ENCODE peak calls at places on chromosomes 13 and 19, in five cellular contexts. E is GM12878, U is transverse colon, G is stomach, F is H1. K is an unnamed sample. For H3K4me1, the result is how much of the 10 kb centered on the place peaks cover.

GRCh38 chr13:97749174-97749573 is 204.3 kb upstream of the IPO5 start:
- DNase-seq in E (no peak), U (no peak), G (no peak), F (no peak), K (no peak)

GRCh38 chr13:46165485-46166220 is 16.3 kb downstream of the LCP1 start:
- DNase-seq in E (peak), U (no peak), G (no peak), F (no peak), K (no peak)

GRCh38 chr13:61774903-61775302 is 359.3 kb upstream of the PCDH20 start:
- DNase-seq in E (no peak), U (no peak), G (no peak), F (no peak), K (no peak)

GRCh38 chr13:24777171-24777570 is 13.2 kb downstream of the RNF17 start:
- DNase-seq in E (no peak), U (no peak), G (no peak), F (no peak), K (no peak)

GRCh38 chr13:103883698-103884097 is 817.5 kb upstream of the SLC10A2 start:
- DNase-seq in E (no peak), U (no peak), G (no peak), F (no peak), K (no peak)

GRCh38 chr19:50384685-50385535 is 763 bp downstream of the POLD1 start:
- DNase-seq in E (no peak), U (no peak), G (no peak), F (no peak), K (no peak)

GRCh38 chr13:48594080-48594815 is 59.5 kb upstream of the CYSLTR2 start:
- DNase-seq in E (no peak), U (no peak), G (no peak), F (no peak), K (no peak)

GRCh38 chr13:39876258-39876657 is 220.8 kb downstream of the COG6 start:
- DNase-seq in E (no peak), U (no peak), G (no peak), F (no peak), K (no peak)

GRCh38 chr13:23678768-23679167 is 108.6 kb downstream of the TNFRSF19 start:
- DNase-seq in E (no peak), U (no peak), G (no peak), F (no peak), K (no peak)

GRCh38 chr19:51903192-51903591 is 1.6 kb downstream of the ZNF649 start:
- DNase-seq in E (no peak), U (no peak), G (no peak), F (no peak), K (no peak)

GRCh38 chr13:40983269-40983668 is 35.8 kb downstream of the ELF1 start:
- DNase-seq in E (no peak), U (no peak), G (no peak), F (no peak), K (no peak)

GRCh38 chr13:102870677-102871415 is 25.0 kb downstream of the ERCC5 start:
- DNase-seq in E (no peak), U (peak), G (peak), F (peak), K (no peak)

GRCh38 chr19:39740395-39740794 is 2.6 kb upstream of the CLC start:
- DNase-seq in E (no peak), U (no peak), G (no peak), F (no peak), K (no peak)

GRCh38 chr13:45595968-45596367 is 19.6 kb downstream of the ERICH6B start:
- DNase-seq in E (no peak), U (no peak), G (no peak), F (no peak), K (no peak)

DNA sequence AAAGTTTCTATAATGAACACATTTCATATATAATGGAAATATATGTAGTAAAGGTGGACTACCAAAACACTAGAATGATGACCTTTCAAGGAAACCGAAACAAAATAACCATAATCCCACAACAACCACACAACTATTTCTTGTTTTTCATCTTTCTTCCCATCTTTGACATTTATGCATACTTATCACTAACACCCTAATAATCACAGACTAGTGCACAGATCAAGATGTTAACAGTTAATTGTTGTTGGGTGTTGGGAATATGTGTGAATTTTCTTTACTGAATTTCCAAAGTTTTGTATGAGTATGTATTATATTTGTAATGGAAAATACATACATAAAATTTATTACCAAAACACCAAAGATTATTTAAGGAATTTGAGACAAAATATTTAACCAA is 30.3 kb downstream of the PEG3 start:
- DNase-seq in E (no peak), U (no peak), G (no peak), F (no peak), K (no peak)
- TF ChIP-seq POLR2AphosphoS5 in E (no peak), U (no peak), G (no peak), F (no peak), K (no peak)

DNA sequence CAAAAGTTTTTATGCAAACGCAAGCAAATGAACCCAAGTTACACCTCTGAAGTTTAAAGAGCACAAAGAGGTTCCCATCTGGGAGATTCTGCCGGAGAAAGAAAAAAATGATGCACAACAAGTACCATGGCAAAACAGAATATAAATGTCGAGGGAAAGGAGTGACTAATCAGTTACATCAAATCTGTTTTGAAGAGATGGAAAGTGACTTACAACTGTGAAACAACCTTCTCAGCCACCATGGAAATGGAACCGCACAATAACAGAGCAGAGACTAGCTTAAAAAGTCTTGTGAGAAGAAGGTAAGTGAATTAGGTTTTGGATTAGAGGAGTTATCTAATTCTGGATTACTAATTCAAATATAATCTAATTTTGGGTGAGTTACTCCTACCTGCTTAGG is 2.4 kb downstream of the HSPH1 start:
- DNase-seq in E (no peak), U (no peak), G (no peak), F (no peak), K (no peak)
- H3K4me1 ChIP-seq in E (under half), U (under half), G (under half), F (under half), K (under half)

GRCh38 chr13:60111726-60112125 is 52.0 kb downstream of the DIAPH3 start:
- DNase-seq in E (no peak), U (no peak), G (no peak), F (no peak), K (no peak)
- TF ChIP-seq POLR2AphosphoS5 in E (no peak), U (no peak), G (no peak), F (no peak), K (no peak)

GRCh38 chr19:45161715-45162463 is 1.1 kb upstream of the NKPD1 start:
- DNase-seq in E (no peak), U (no peak), G (peak), F (peak), K (no peak)

GRCh38 chr19:45160870-45161714 is at the start of gene NKPD1:
- DNase-seq in E (no peak), U (peak), G (peak), F (no peak), K (peak)

GRCh38 chr19:45159204-45159970 is 1.4 kb downstream of the NKPD1 start:
- DNase-seq in E (no peak), U (no peak), G (no peak), F (no peak), K (no peak)

GRCh38 chr19:45158503-45159026 is 2.2 kb downstream of the NKPD1 start:
- DNase-seq in E (no peak), U (no peak), G (no peak), F (no peak), K (no peak)

GRCh38 chr19:45159971-45160324 is 834 bp downstream of the NKPD1 start:
- DNase-seq in E (no peak), U (no peak), G (no peak), F (no peak), K (no peak)
- H3K4me1 ChIP-seq in E (under half), U (under half), G (under half), F (under half), K (under half)

DNA sequence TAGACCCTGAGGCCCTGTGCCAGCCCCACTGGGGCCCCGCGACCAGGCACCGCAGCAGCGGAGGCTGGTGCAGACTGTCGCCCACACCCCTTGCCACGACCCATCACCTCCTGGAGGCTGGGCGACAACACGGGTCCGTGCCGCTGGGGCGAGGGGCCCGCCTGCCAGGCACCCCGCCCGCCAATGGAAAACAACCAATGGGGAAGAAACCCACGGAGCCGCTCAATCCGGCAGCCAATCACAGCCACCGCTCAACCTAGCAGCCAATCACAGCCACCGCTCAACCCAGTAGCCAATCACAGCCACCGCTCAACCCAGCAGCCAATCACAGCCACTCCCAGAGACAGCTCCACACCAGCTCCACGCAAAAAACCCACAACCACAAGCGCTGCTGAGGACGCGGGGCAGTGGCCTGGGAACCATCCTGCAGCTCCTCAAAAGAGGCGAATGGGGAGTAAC is 29.7 kb downstream of the GPX4 start:
- DNase-seq in E (peak), U (peak), G (peak), F (peak), K (no peak)
- TF ChIP-seq POLR2AphosphoS5 in E (no peak), U (no peak), G (peak), F (no peak), K (no peak)

GRCh38 chr19:5628470-5628869 is 5.6 kb downstream of the SAFB start:
- DNase-seq in E (no peak), U (no peak), G (no peak), F (no peak), K (no peak)

GRCh38 chr19:5632241-5632612 is 9.3 kb downstream of the SAFB start:
- DNase-seq in E (no peak), U (no peak), G (no peak), F (no peak), K (no peak)

GRCh38 chr19:5631511-5632240 is 8.8 kb downstream of the SAFB start:
- DNase-seq in E (no peak), U (no peak), G (no peak), F (no peak), K (no peak)

GRCh38 chr19:5627395-5627904 is 4.6 kb downstream of the SAFB start:
- DNase-seq in E (peak), U (peak), G (peak), F (no peak), K (peak)

GRCh38 chr19:5628919-5629481 is 6.1 kb downstream of the SAFB start:
- DNase-seq in E (no peak), U (no peak), G (no peak), F (no peak), K (no peak)
- H3K4me1 ChIP-seq in E (under half), U (half or more), G (half or more), F (under half), K (under half)

K was measured in breast epithelium.